ENCODE peak calls at places on chromosomes 3 and 15, in seven cellular contexts. One of them, this sample, is unnamed.

GRCh38 chr3:193910310-193910709 is 225.6 kb upstream of the HES1 start:
- DNase-seq in H1: no peak
- DNase-seq in mesendoderm: no peak
- DNase-seq in IMR-90: no peak
- DNase-seq in neuronal stem cell: no peak
- DNase-seq in H9: no peak
- DNase-seq in trophoblast cell: no peak
- DNase-seq in this sample: no peak

GRCh38 chr15:90232196-90232595 is 1.5 kb downstream of the CIB1 start:
- DNase-seq in H1: no peak
- DNase-seq in mesendoderm: no peak
- DNase-seq in IMR-90: no peak
- DNase-seq in neuronal stem cell: no peak
- DNase-seq in H9: no peak
- DNase-seq in trophoblast cell: no peak
- DNase-seq in this sample: peak

GRCh38 chr3:161560006-161560637 is 63.5 kb downstream of the OTOL1 start:
- DNase-seq in H1: peak
- DNase-seq in mesendoderm: peak
- DNase-seq in IMR-90: peak
- DNase-seq in neuronal stem cell: peak
- DNase-seq in H9: peak
- DNase-seq in trophoblast cell: peak
- DNase-seq in this sample: peak

GRCh38 chr3:197137741-197138140 is 108.1 kb upstream of the MELTF start:
- DNase-seq in H1: no peak
- DNase-seq in mesendoderm: no peak
- DNase-seq in IMR-90: no peak
- DNase-seq in neuronal stem cell: no peak
- DNase-seq in H9: no peak
- DNase-seq in trophoblast cell: no peak
- DNase-seq in this sample: no peak

GRCh38 chr15:62509395-62509973 is 344.4 kb upstream of the C2CD4B start:
- DNase-seq in H1: no peak
- DNase-seq in mesendoderm: peak
- DNase-seq in IMR-90: no peak
- DNase-seq in neuronal stem cell: no peak
- DNase-seq in H9: peak
- DNase-seq in trophoblast cell: no peak
- DNase-seq in this sample: no peak

GRCh38 chr3:141450727-141451378 is 36.0 kb upstream of the RASA2 start:
- DNase-seq in H1: no peak
- DNase-seq in mesendoderm: no peak
- DNase-seq in IMR-90: no peak
- DNase-seq in neuronal stem cell: no peak
- DNase-seq in H9: no peak
- DNase-seq in trophoblast cell: no peak
- DNase-seq in this sample: no peak

GRCh38 chr15:43508421-43508820 is 9.0 kb upstream of the MAP1A start:
- DNase-seq in H1: no peak
- DNase-seq in mesendoderm: no peak
- DNase-seq in IMR-90: no peak
- DNase-seq in neuronal stem cell: no peak
- DNase-seq in H9: no peak
- DNase-seq in trophoblast cell: no peak
- DNase-seq in this sample: no peak

GRCh38 chr3:963755-964154 is 129.1 kb upstream of the CNTN6 start:
- DNase-seq in H1: no peak
- DNase-seq in mesendoderm: no peak
- DNase-seq in IMR-90: no peak
- DNase-seq in neuronal stem cell: no peak
- DNase-seq in H9: no peak
- DNase-seq in trophoblast cell: no peak
- DNase-seq in this sample: no peak

GRCh38 chr3:10277115-10277625 is 15.6 kb downstream of the GHRL start:
- DNase-seq in H1: no peak
- DNase-seq in mesendoderm: no peak
- DNase-seq in IMR-90: no peak
- DNase-seq in neuronal stem cell: no peak
- DNase-seq in H9: no peak
- DNase-seq in trophoblast cell: no peak
- DNase-seq in this sample: no peak

GRCh38 chr15:77033417-77033728 is 37.5 kb downstream of the TSPAN3 start:
- DNase-seq in H1: no peak
- DNase-seq in mesendoderm: no peak
- DNase-seq in IMR-90: no peak
- DNase-seq in neuronal stem cell: no peak
- DNase-seq in H9: no peak
- DNase-seq in trophoblast cell: no peak
- DNase-seq in this sample: no peak

GRCh38 chr3:143571548-143571947 is 276.7 kb downstream of the SLC9A9 start:
- DNase-seq in H1: no peak
- DNase-seq in mesendoderm: no peak
- DNase-seq in IMR-90: no peak
- DNase-seq in neuronal stem cell: no peak
- DNase-seq in H9: no peak
- DNase-seq in trophoblast cell: no peak
- DNase-seq in this sample: peak

GRCh38 chr3:128800241-128801187 is 74.5 kb downstream of the RAB7A start:
- DNase-seq in H1: no peak
- DNase-seq in mesendoderm: no peak
- DNase-seq in IMR-90: no peak
- DNase-seq in neuronal stem cell: no peak
- DNase-seq in H9: no peak
- DNase-seq in trophoblast cell: no peak
- DNase-seq in this sample: no peak

GRCh38 chr15:93152951-93153350 is 63.9 kb upstream of the RGMA start:
- DNase-seq in H1: no peak
- DNase-seq in mesendoderm: no peak
- DNase-seq in IMR-90: no peak
- DNase-seq in neuronal stem cell: no peak
- DNase-seq in H9: no peak
- DNase-seq in trophoblast cell: no peak
- DNase-seq in this sample: no peak

GRCh38 chr3:148789156-148789555 is 38.5 kb upstream of the CPB1 start:
- DNase-seq in H1: no peak
- DNase-seq in mesendoderm: peak
- DNase-seq in IMR-90: no peak
- DNase-seq in neuronal stem cell: peak
- DNase-seq in H9: no peak
- DNase-seq in trophoblast cell: no peak
- DNase-seq in this sample: peak

GRCh38 chr3:192940129-192940528 is 22.5 kb upstream of the MB21D2 start:
- DNase-seq in H1: no peak
- DNase-seq in mesendoderm: no peak
- DNase-seq in IMR-90: no peak
- DNase-seq in neuronal stem cell: no peak
- DNase-seq in H9: no peak
- DNase-seq in trophoblast cell: peak
- DNase-seq in this sample: no peak

GRCh38 chr15:59838900-59839299 is 149.8 kb upstream of the BNIP2 start:
- DNase-seq in H1: no peak
- DNase-seq in mesendoderm: no peak
- DNase-seq in IMR-90: no peak
- DNase-seq in neuronal stem cell: no peak
- DNase-seq in H9: no peak
- DNase-seq in trophoblast cell: no peak
- DNase-seq in this sample: no peak

DNA sequence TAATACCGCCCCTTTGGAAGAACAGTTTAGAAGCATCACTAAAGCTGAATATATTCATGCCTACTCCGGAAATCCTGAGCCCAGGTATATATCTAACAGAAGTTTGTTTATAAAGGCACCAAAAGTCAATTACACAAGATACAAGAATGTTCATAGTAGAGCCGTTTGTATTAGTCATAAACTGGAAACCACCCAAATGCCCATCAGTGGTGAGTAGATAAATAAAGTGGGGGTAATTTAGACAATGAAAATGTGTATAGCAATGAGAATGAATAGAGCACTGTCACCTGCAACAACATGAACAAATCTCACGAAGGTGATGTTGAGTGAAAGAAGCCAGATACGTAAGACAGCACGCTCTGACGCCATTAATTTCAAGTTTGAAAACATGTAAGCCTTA is 68.3 kb upstream of the GLCE start:
- DNase-seq in H1: no peak
- DNase-seq in mesendoderm: no peak
- DNase-seq in IMR-90: peak
- DNase-seq in neuronal stem cell: no peak
- DNase-seq in H9: no peak
- DNase-seq in trophoblast cell: no peak
- DNase-seq in this sample: peak
- H2BK5ac ChIP-seq in H1: no peak
- H2BK5ac ChIP-seq in mesendoderm: no peak
- H2BK5ac ChIP-seq in IMR-90: no peak
- H2BK5ac ChIP-seq in neuronal stem cell: no peak
- H2BK5ac ChIP-seq in H9: no peak
- H2BK5ac ChIP-seq in trophoblast cell: no peak
- H2BK5ac ChIP-seq in this sample: no peak

GRCh38 chr3:14875411-14876175 is 56.8 kb downstream of the FGD5 start:
- DNase-seq in H1: no peak
- DNase-seq in mesendoderm: no peak
- DNase-seq in IMR-90: no peak
- DNase-seq in neuronal stem cell: no peak
- DNase-seq in H9: no peak
- DNase-seq in trophoblast cell: no peak
- DNase-seq in this sample: no peak
- H3K4ac ChIP-seq in H1: no peak
- H3K4ac ChIP-seq in mesendoderm: no peak
- H3K4ac ChIP-seq in IMR-90: no peak
- H3K4ac ChIP-seq in neuronal stem cell: no peak
- H3K4ac ChIP-seq in H9: no peak
- H3K4ac ChIP-seq in trophoblast cell: no peak
- H3K4ac ChIP-seq in this sample: no peak

DNA sequence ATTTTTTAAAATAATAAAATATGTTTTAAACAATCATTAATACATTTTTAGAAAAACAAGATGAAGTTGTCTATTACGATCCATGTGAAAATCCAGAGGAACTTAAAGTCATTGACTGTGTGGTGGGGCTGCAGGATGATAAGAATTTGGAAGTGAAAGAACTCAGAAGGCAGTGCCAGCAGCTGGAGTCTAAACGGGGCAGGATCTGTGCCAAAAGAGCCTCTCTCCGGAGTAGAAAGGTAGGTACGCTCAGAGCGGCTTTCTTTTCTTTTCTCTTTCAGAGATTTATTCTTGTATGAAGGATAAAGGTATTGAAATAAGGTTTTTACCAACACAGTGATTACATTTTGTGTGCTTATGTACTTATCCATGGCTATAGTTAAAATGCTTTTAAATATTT is 13.6 kb downstream of the WHAMM start:
- DNase-seq in H1: no peak
- DNase-seq in mesendoderm: no peak
- DNase-seq in IMR-90: no peak
- DNase-seq in neuronal stem cell: no peak
- DNase-seq in H9: no peak
- DNase-seq in trophoblast cell: no peak
- DNase-seq in this sample: no peak
- H2BK5ac ChIP-seq in H1: no peak
- H2BK5ac ChIP-seq in mesendoderm: no peak
- H2BK5ac ChIP-seq in IMR-90: no peak
- H2BK5ac ChIP-seq in neuronal stem cell: no peak
- H2BK5ac ChIP-seq in H9: no peak
- H2BK5ac ChIP-seq in trophoblast cell: no peak
- H2BK5ac ChIP-seq in this sample: no peak

GRCh38 chr3:57026918-57027317 is 33.5 kb upstream of the SPATA12 start:
- DNase-seq in H1: no peak
- DNase-seq in mesendoderm: no peak
- DNase-seq in IMR-90: peak
- DNase-seq in neuronal stem cell: no peak
- DNase-seq in H9: no peak
- DNase-seq in trophoblast cell: no peak
- DNase-seq in this sample: peak
- H3K4ac ChIP-seq in H1: no peak
- H3K4ac ChIP-seq in mesendoderm: no peak
- H3K4ac ChIP-seq in IMR-90: no peak
- H3K4ac ChIP-seq in neuronal stem cell: no peak
- H3K4ac ChIP-seq in H9: no peak
- H3K4ac ChIP-seq in trophoblast cell: no peak
- H3K4ac ChIP-seq in this sample: no peak

This sample was measured in mesenchymal stem cell.